ENCODE peak calls at places on chromosomes 6 and 20, in five cellular contexts. One of them, this sample, is unnamed.

GRCh38 chr20:33259371-33259770 is 23.6 kb downstream of the BPIFA1 start:
- DNase-seq in T follicular helper cell: no peak
- DNase-seq in T-helper 2 cell: no peak
- DNase-seq in GM13976: no peak
- DNase-seq in CD4-positive, alpha-beta memory T cell: no peak
- DNase-seq in this sample: no peak

GRCh38 chr20:64261138-64261537 is 5.6 kb downstream of the PCMTD2 start:
- DNase-seq in T follicular helper cell: no peak
- DNase-seq in T-helper 2 cell: no peak
- DNase-seq in GM13976: no peak
- DNase-seq in CD4-positive, alpha-beta memory T cell: no peak
- DNase-seq in this sample: no peak

GRCh38 chr6:3847521-3847920 is 1.7 kb upstream of the FAM50B start:
- DNase-seq in T follicular helper cell: no peak
- DNase-seq in T-helper 2 cell: no peak
- DNase-seq in GM13976: no peak
- DNase-seq in CD4-positive, alpha-beta memory T cell: no peak
- DNase-seq in this sample: no peak

GRCh38 chr20:49612127-49612738 is 44.3 kb upstream of the PTGIS start:
- DNase-seq in T follicular helper cell: no peak
- DNase-seq in T-helper 2 cell: no peak
- DNase-seq in GM13976: no peak
- DNase-seq in CD4-positive, alpha-beta memory T cell: no peak
- DNase-seq in this sample: peak

GRCh38 chr6:6519028-6519427 is 69.5 kb upstream of the LY86 start:
- DNase-seq in T follicular helper cell: no peak
- DNase-seq in T-helper 2 cell: no peak
- DNase-seq in GM13976: no peak
- DNase-seq in CD4-positive, alpha-beta memory T cell: no peak
- DNase-seq in this sample: no peak

GRCh38 chr6:153131037-153131981 is at the start of gene RGS17:
- DNase-seq in T follicular helper cell: no peak
- DNase-seq in T-helper 2 cell: no peak
- DNase-seq in GM13976: peak
- DNase-seq in CD4-positive, alpha-beta memory T cell: no peak
- DNase-seq in this sample: peak

GRCh38 chr6:21808551-21809181 is 215.1 kb downstream of the SOX4 start:
- DNase-seq in T follicular helper cell: no peak
- DNase-seq in T-helper 2 cell: no peak
- DNase-seq in GM13976: no peak
- DNase-seq in CD4-positive, alpha-beta memory T cell: no peak
- DNase-seq in this sample: no peak

GRCh38 chr20:46293084-46293483 is 15.2 kb downstream of the CDH22 start:
- DNase-seq in T follicular helper cell: no peak
- DNase-seq in T-helper 2 cell: no peak
- DNase-seq in GM13976: no peak
- DNase-seq in CD4-positive, alpha-beta memory T cell: no peak
- DNase-seq in this sample: no peak

GRCh38 chr6:146489489-146489888 is 54.1 kb upstream of the RAB32 start:
- DNase-seq in T follicular helper cell: no peak
- DNase-seq in T-helper 2 cell: no peak
- DNase-seq in GM13976: no peak
- DNase-seq in CD4-positive, alpha-beta memory T cell: no peak
- DNase-seq in this sample: no peak

GRCh38 chr6:42387336-42387735 is 64.4 kb downstream of the TRERF1 start:
- DNase-seq in T follicular helper cell: peak
- DNase-seq in T-helper 2 cell: peak
- DNase-seq in GM13976: no peak
- DNase-seq in CD4-positive, alpha-beta memory T cell: peak
- DNase-seq in this sample: no peak

GRCh38 chr6:5442946-5443345 is 181.6 kb downstream of the FARS2 start:
- DNase-seq in T follicular helper cell: no peak
- DNase-seq in T-helper 2 cell: no peak
- DNase-seq in GM13976: no peak
- DNase-seq in CD4-positive, alpha-beta memory T cell: no peak
- DNase-seq in this sample: no peak

GRCh38 chr20:44572551-44573500 is 9.6 kb upstream of the PKIG start:
- DNase-seq in T follicular helper cell: no peak
- DNase-seq in T-helper 2 cell: no peak
- DNase-seq in GM13976: no peak
- DNase-seq in CD4-positive, alpha-beta memory T cell: no peak
- DNase-seq in this sample: peak

GRCh38 chr6:52407467-52407866 is 12.7 kb upstream of the EFHC1 start:
- DNase-seq in T follicular helper cell: no peak
- DNase-seq in T-helper 2 cell: no peak
- DNase-seq in GM13976: no peak
- DNase-seq in CD4-positive, alpha-beta memory T cell: no peak
- DNase-seq in this sample: no peak

GRCh38 chr6:6007311-6008113 is 787 bp upstream of the NRN1 start:
- DNase-seq in T follicular helper cell: no peak
- DNase-seq in T-helper 2 cell: no peak
- DNase-seq in GM13976: peak
- DNase-seq in CD4-positive, alpha-beta memory T cell: no peak
- DNase-seq in this sample: no peak

GRCh38 chr20:19114410-19114809 is 98.0 kb upstream of the SLC24A3 start:
- DNase-seq in T follicular helper cell: no peak
- DNase-seq in T-helper 2 cell: no peak
- DNase-seq in GM13976: no peak
- DNase-seq in CD4-positive, alpha-beta memory T cell: no peak
- DNase-seq in this sample: no peak

GRCh38 chr20:58891686-58892125 is 39.2 kb downstream of the GNAS start:
- DNase-seq in T follicular helper cell: no peak
- DNase-seq in T-helper 2 cell: peak
- DNase-seq in GM13976: peak
- DNase-seq in CD4-positive, alpha-beta memory T cell: peak
- DNase-seq in this sample: no peak

GRCh38 chr6:73800997-73801396 is 105.0 kb downstream of the CD109 start:
- DNase-seq in T follicular helper cell: no peak
- DNase-seq in T-helper 2 cell: no peak
- DNase-seq in GM13976: no peak
- DNase-seq in CD4-positive, alpha-beta memory T cell: no peak
- DNase-seq in this sample: no peak

GRCh38 chr6:79602859-79603258 is 28.3 kb upstream of the SH3BGRL2 start:
- DNase-seq in T follicular helper cell: no peak
- DNase-seq in T-helper 2 cell: no peak
- DNase-seq in GM13976: no peak
- DNase-seq in CD4-positive, alpha-beta memory T cell: no peak
- DNase-seq in this sample: no peak

GRCh38 chr20:23754731-23755130 is 4.0 kb upstream of the CST1 start:
- DNase-seq in T follicular helper cell: no peak
- DNase-seq in T-helper 2 cell: no peak
- DNase-seq in GM13976: no peak
- DNase-seq in CD4-positive, alpha-beta memory T cell: no peak
- DNase-seq in this sample: no peak

GRCh38 chr20:45016089-45016641 is 49.9 kb downstream of the STK4 start:
- DNase-seq in T follicular helper cell: no peak
- DNase-seq in T-helper 2 cell: no peak
- DNase-seq in GM13976: no peak
- DNase-seq in CD4-positive, alpha-beta memory T cell: no peak
- DNase-seq in this sample: no peak

GRCh38 chr6:30019819-30020218 is 41.2 kb upstream of the POLR1H start:
- DNase-seq in T follicular helper cell: no peak
- DNase-seq in T-helper 2 cell: no peak
- DNase-seq in GM13976: no peak
- DNase-seq in CD4-positive, alpha-beta memory T cell: no peak
- DNase-seq in this sample: no peak

GRCh38 chr6:71393471-71393870 is 104.9 kb downstream of the OGFRL1 start:
- DNase-seq in T follicular helper cell: no peak
- DNase-seq in T-helper 2 cell: no peak
- DNase-seq in GM13976: no peak
- DNase-seq in CD4-positive, alpha-beta memory T cell: no peak
- DNase-seq in this sample: no peak

GRCh38 chr20:57335392-57335791 is 5.8 kb downstream of the SPO11 start:
- DNase-seq in T follicular helper cell: no peak
- DNase-seq in T-helper 2 cell: no peak
- DNase-seq in GM13976: no peak
- DNase-seq in CD4-positive, alpha-beta memory T cell: no peak
- DNase-seq in this sample: no peak

GRCh38 chr6:6818078-6818639 is 229.6 kb downstream of the LY86 start:
- DNase-seq in T follicular helper cell: no peak
- DNase-seq in T-helper 2 cell: no peak
- DNase-seq in GM13976: no peak
- DNase-seq in CD4-positive, alpha-beta memory T cell: no peak
- DNase-seq in this sample: no peak

GRCh38 chr6:44254201-44254956 is 2.9 kb downstream of the SLC35B2 start:
- DNase-seq in T follicular helper cell: no peak
- DNase-seq in T-helper 2 cell: no peak
- DNase-seq in GM13976: no peak
- DNase-seq in CD4-positive, alpha-beta memory T cell: no peak
- DNase-seq in this sample: no peak

GRCh38 chr6:122289721-122290501 is 109.5 kb upstream of the HSF2 start:
- DNase-seq in T follicular helper cell: no peak
- DNase-seq in T-helper 2 cell: no peak
- DNase-seq in GM13976: no peak
- DNase-seq in CD4-positive, alpha-beta memory T cell: no peak
- DNase-seq in this sample: no peak

GRCh38 chr20:24961384-24962181 is 12.5 kb downstream of the CST7 start:
- DNase-seq in T follicular helper cell: no peak
- DNase-seq in T-helper 2 cell: no peak
- DNase-seq in GM13976: no peak
- DNase-seq in CD4-positive, alpha-beta memory T cell: no peak
- DNase-seq in this sample: no peak

GRCh38 chr6:127118505-127119360 is at the start of gene RSPO3:
- DNase-seq in T follicular helper cell: no peak
- DNase-seq in T-helper 2 cell: no peak
- DNase-seq in GM13976: peak
- DNase-seq in CD4-positive, alpha-beta memory T cell: no peak
- DNase-seq in this sample: no peak

GRCh38 chr6:3664641-3665041 is 86.9 kb downstream of the PXDC1 start:
- DNase-seq in T follicular helper cell: no peak
- DNase-seq in T-helper 2 cell: no peak
- DNase-seq in GM13976: no peak
- DNase-seq in CD4-positive, alpha-beta memory T cell: no peak
- DNase-seq in this sample: no peak

GRCh38 chr6:33622456-33623431 is 1.6 kb downstream of the ITPR3 start:
- DNase-seq in T follicular helper cell: no peak
- DNase-seq in T-helper 2 cell: no peak
- DNase-seq in GM13976: peak
- DNase-seq in CD4-positive, alpha-beta memory T cell: no peak
- DNase-seq in this sample: no peak

GRCh38 chr6:3451498-3451897 is 5.4 kb downstream of the SLC22A23 start:
- DNase-seq in T follicular helper cell: no peak
- DNase-seq in T-helper 2 cell: no peak
- DNase-seq in GM13976: no peak
- DNase-seq in CD4-positive, alpha-beta memory T cell: no peak
- DNase-seq in this sample: no peak

GRCh38 chr6:1762203-1762602 is 152.5 kb downstream of the FOXC1 start:
- DNase-seq in T follicular helper cell: no peak
- DNase-seq in T-helper 2 cell: no peak
- DNase-seq in GM13976: no peak
- DNase-seq in CD4-positive, alpha-beta memory T cell: no peak
- DNase-seq in this sample: no peak

GRCh38 chr20:62447143-62447869 is 20.0 kb upstream of the RBBP8NL start:
- DNase-seq in T follicular helper cell: no peak
- DNase-seq in T-helper 2 cell: no peak
- DNase-seq in GM13976: no peak
- DNase-seq in CD4-positive, alpha-beta memory T cell: no peak
- DNase-seq in this sample: no peak

GRCh38 chr6:170152989-170153388 is 137.9 kb downstream of the DLL1 start:
- DNase-seq in T follicular helper cell: no peak
- DNase-seq in T-helper 2 cell: no peak
- DNase-seq in GM13976: no peak
- DNase-seq in CD4-positive, alpha-beta memory T cell: no peak
- DNase-seq in this sample: no peak